ENCODE peak calls at places on chromosomes 13 and 19, in five cellular contexts. One of them, this sample, is unnamed.

GRCh38 chr19:44904426-44904994 is 1.1 kb upstream of the APOE start:
- DNase-seq in lung: no peak
- DNase-seq in hypothalamus: no peak
- DNase-seq in ascending aorta: no peak
- DNase-seq in stimulated activated CD4-positive, alpha-beta T cell treated with anti-CD3 and anti-CD28 coated beads, Interleukin-4, amount 100 ng/mL, for 1 hour: peak
- DNase-seq in this sample: no peak

GRCh38 chr19:2661615-2662014 is 40.9 kb downstream of the GNG7 start:
- DNase-seq in stimulated activated CD4-positive, alpha-beta T cell treated with anti-CD3 and anti-CD28 coated beads, Interleukin-4, amount 100 ng/mL, for 1 hour: no peak
- DNase-seq in hypothalamus: no peak
- DNase-seq in lung: no peak
- DNase-seq in ascending aorta: no peak
- DNase-seq in this sample: no peak

GRCh38 chr19:1987197-1988187 is 28.0 kb downstream of the BTBD2 start:
- DNase-seq in stimulated activated CD4-positive, alpha-beta T cell treated with anti-CD3 and anti-CD28 coated beads, Interleukin-4, amount 100 ng/mL, for 1 hour: no peak
- DNase-seq in hypothalamus: no peak
- DNase-seq in ascending aorta: no peak
- DNase-seq in lung: no peak
- DNase-seq in this sample: no peak

GRCh38 chr13:75913925-75914324 is 277.8 kb downstream of the LMO7 start:
- DNase-seq in lung: no peak
- DNase-seq in stimulated activated CD4-positive, alpha-beta T cell treated with anti-CD3 and anti-CD28 coated beads, Interleukin-4, amount 100 ng/mL, for 1 hour: no peak
- DNase-seq in ascending aorta: no peak
- DNase-seq in hypothalamus: no peak
- DNase-seq in this sample: no peak

GRCh38 chr19:5452594-5453565 is 2.3 kb upstream of the ZNRF4 start:
- DNase-seq in ascending aorta: no peak
- DNase-seq in lung: no peak
- DNase-seq in stimulated activated CD4-positive, alpha-beta T cell treated with anti-CD3 and anti-CD28 coated beads, Interleukin-4, amount 100 ng/mL, for 1 hour: no peak
- DNase-seq in hypothalamus: peak
- DNase-seq in this sample: no peak

GRCh38 chr13:109336730-109337129 is 449.7 kb downstream of the IRS2 start:
- DNase-seq in ascending aorta: no peak
- DNase-seq in stimulated activated CD4-positive, alpha-beta T cell treated with anti-CD3 and anti-CD28 coated beads, Interleukin-4, amount 100 ng/mL, for 1 hour: no peak
- DNase-seq in lung: no peak
- DNase-seq in hypothalamus: no peak
- DNase-seq in this sample: peak

GRCh38 chr19:2055871-2056809 is 5.1 kb upstream of the MKNK2 start:
- DNase-seq in lung: peak
- DNase-seq in stimulated activated CD4-positive, alpha-beta T cell treated with anti-CD3 and anti-CD28 coated beads, Interleukin-4, amount 100 ng/mL, for 1 hour: no peak
- DNase-seq in hypothalamus: no peak
- DNase-seq in ascending aorta: no peak
- DNase-seq in this sample: peak

GRCh38 chr13:49610176-49610575 is 18.1 kb upstream of the ARL11 start:
- DNase-seq in ascending aorta: no peak
- DNase-seq in lung: no peak
- DNase-seq in stimulated activated CD4-positive, alpha-beta T cell treated with anti-CD3 and anti-CD28 coated beads, Interleukin-4, amount 100 ng/mL, for 1 hour: no peak
- DNase-seq in hypothalamus: no peak
- DNase-seq in this sample: no peak

GRCh38 chr13:108018371-108018870 is 196.9 kb downstream of the LIG4 start:
- DNase-seq in lung: no peak
- DNase-seq in stimulated activated CD4-positive, alpha-beta T cell treated with anti-CD3 and anti-CD28 coated beads, Interleukin-4, amount 100 ng/mL, for 1 hour: no peak
- DNase-seq in hypothalamus: no peak
- DNase-seq in ascending aorta: no peak
- DNase-seq in this sample: no peak

GRCh38 chr13:40679586-40679985 is 13.1 kb upstream of the FOXO1 start:
- DNase-seq in lung: no peak
- DNase-seq in ascending aorta: no peak
- DNase-seq in hypothalamus: no peak
- DNase-seq in stimulated activated CD4-positive, alpha-beta T cell treated with anti-CD3 and anti-CD28 coated beads, Interleukin-4, amount 100 ng/mL, for 1 hour: no peak
- DNase-seq in this sample: no peak

GRCh38 chr13:44903596-44903995 is 85.7 kb downstream of the NUFIP1 start:
- DNase-seq in ascending aorta: peak
- DNase-seq in hypothalamus: no peak
- DNase-seq in stimulated activated CD4-positive, alpha-beta T cell treated with anti-CD3 and anti-CD28 coated beads, Interleukin-4, amount 100 ng/mL, for 1 hour: no peak
- DNase-seq in lung: peak
- DNase-seq in this sample: peak

GRCh38 chr13:49472186-49472585 is 23.6 kb upstream of the PHF11 start:
- DNase-seq in stimulated activated CD4-positive, alpha-beta T cell treated with anti-CD3 and anti-CD28 coated beads, Interleukin-4, amount 100 ng/mL, for 1 hour: no peak
- DNase-seq in lung: no peak
- DNase-seq in hypothalamus: no peak
- DNase-seq in ascending aorta: no peak
- DNase-seq in this sample: peak

GRCh38 chr13:51785592-51786424 is 18.2 kb downstream of the DHRS12 start:
- DNase-seq in hypothalamus: peak
- DNase-seq in lung: no peak
- DNase-seq in ascending aorta: no peak
- DNase-seq in stimulated activated CD4-positive, alpha-beta T cell treated with anti-CD3 and anti-CD28 coated beads, Interleukin-4, amount 100 ng/mL, for 1 hour: no peak
- DNase-seq in this sample: peak

GRCh38 chr19:28468701-28469459 is 744.1 kb downstream of the UQCRFS1 start:
- DNase-seq in stimulated activated CD4-positive, alpha-beta T cell treated with anti-CD3 and anti-CD28 coated beads, Interleukin-4, amount 100 ng/mL, for 1 hour: peak
- DNase-seq in ascending aorta: no peak
- DNase-seq in lung: no peak
- DNase-seq in hypothalamus: no peak
- DNase-seq in this sample: peak

GRCh38 chr19:53927745-53928144 is 18.7 kb downstream of the CACNG7 start:
- DNase-seq in ascending aorta: no peak
- DNase-seq in hypothalamus: no peak
- DNase-seq in lung: no peak
- DNase-seq in stimulated activated CD4-positive, alpha-beta T cell treated with anti-CD3 and anti-CD28 coated beads, Interleukin-4, amount 100 ng/mL, for 1 hour: peak
- DNase-seq in this sample: peak

GRCh38 chr13:48843630-48844380 is 131.9 kb upstream of the FNDC3A start:
- DNase-seq in hypothalamus: no peak
- DNase-seq in stimulated activated CD4-positive, alpha-beta T cell treated with anti-CD3 and anti-CD28 coated beads, Interleukin-4, amount 100 ng/mL, for 1 hour: no peak
- DNase-seq in lung: no peak
- DNase-seq in ascending aorta: no peak
- DNase-seq in this sample: no peak

GRCh38 chr13:103140001-103140671 is 73.9 kb upstream of the SLC10A2 start:
- DNase-seq in stimulated activated CD4-positive, alpha-beta T cell treated with anti-CD3 and anti-CD28 coated beads, Interleukin-4, amount 100 ng/mL, for 1 hour: no peak
- DNase-seq in lung: no peak
- DNase-seq in ascending aorta: no peak
- DNase-seq in hypothalamus: no peak
- DNase-seq in this sample: peak

GRCh38 chr19:47794526-47794925 is 9.8 kb downstream of the TPRX1 start:
- DNase-seq in ascending aorta: no peak
- DNase-seq in stimulated activated CD4-positive, alpha-beta T cell treated with anti-CD3 and anti-CD28 coated beads, Interleukin-4, amount 100 ng/mL, for 1 hour: no peak
- DNase-seq in hypothalamus: no peak
- DNase-seq in lung: no peak
- DNase-seq in this sample: no peak

GRCh38 chr19:38649305-38650179 is 2.1 kb downstream of the ACTN4 start:
- DNase-seq in lung: peak
- DNase-seq in hypothalamus: no peak
- DNase-seq in stimulated activated CD4-positive, alpha-beta T cell treated with anti-CD3 and anti-CD28 coated beads, Interleukin-4, amount 100 ng/mL, for 1 hour: no peak
- DNase-seq in ascending aorta: no peak
- DNase-seq in this sample: peak

GRCh38 chr19:14139944-14140343 is 3.6 kb upstream of the ASF1B start:
- DNase-seq in hypothalamus: no peak
- DNase-seq in ascending aorta: no peak
- DNase-seq in lung: no peak
- DNase-seq in stimulated activated CD4-positive, alpha-beta T cell treated with anti-CD3 and anti-CD28 coated beads, Interleukin-4, amount 100 ng/mL, for 1 hour: no peak
- DNase-seq in this sample: no peak

GRCh38 chr19:46296722-46297431 is at the start of gene HIF3A:
- DNase-seq in ascending aorta: peak
- DNase-seq in stimulated activated CD4-positive, alpha-beta T cell treated with anti-CD3 and anti-CD28 coated beads, Interleukin-4, amount 100 ng/mL, for 1 hour: no peak
- DNase-seq in lung: peak
- DNase-seq in hypothalamus: peak
- DNase-seq in this sample: peak

GRCh38 chr19:10004617-10005016 is 5.7 kb downstream of the COL5A3 start:
- DNase-seq in stimulated activated CD4-positive, alpha-beta T cell treated with anti-CD3 and anti-CD28 coated beads, Interleukin-4, amount 100 ng/mL, for 1 hour: no peak
- DNase-seq in ascending aorta: no peak
- DNase-seq in lung: no peak
- DNase-seq in hypothalamus: no peak
- DNase-seq in this sample: no peak

GRCh38 chr13:48542581-48543341 is 9.9 kb upstream of the RCBTB2 start:
- DNase-seq in lung: no peak
- DNase-seq in stimulated activated CD4-positive, alpha-beta T cell treated with anti-CD3 and anti-CD28 coated beads, Interleukin-4, amount 100 ng/mL, for 1 hour: no peak
- DNase-seq in hypothalamus: peak
- DNase-seq in ascending aorta: no peak
- DNase-seq in this sample: peak

GRCh38 chr13:113874579-113875428 is 10.9 kb upstream of the GAS6 start:
- DNase-seq in stimulated activated CD4-positive, alpha-beta T cell treated with anti-CD3 and anti-CD28 coated beads, Interleukin-4, amount 100 ng/mL, for 1 hour: no peak
- DNase-seq in ascending aorta: no peak
- DNase-seq in hypothalamus: no peak
- DNase-seq in lung: no peak
- DNase-seq in this sample: no peak

GRCh38 chr19:46480409-46480808 is 9.0 kb upstream of the PNMA8A start:
- DNase-seq in ascending aorta: no peak
- DNase-seq in lung: no peak
- DNase-seq in hypothalamus: no peak
- DNase-seq in stimulated activated CD4-positive, alpha-beta T cell treated with anti-CD3 and anti-CD28 coated beads, Interleukin-4, amount 100 ng/mL, for 1 hour: no peak
- DNase-seq in this sample: peak

GRCh38 chr13:93217701-93218100 is 8.9 kb upstream of the GPC6 start:
- DNase-seq in lung: no peak
- DNase-seq in stimulated activated CD4-positive, alpha-beta T cell treated with anti-CD3 and anti-CD28 coated beads, Interleukin-4, amount 100 ng/mL, for 1 hour: no peak
- DNase-seq in hypothalamus: no peak
- DNase-seq in ascending aorta: no peak
- DNase-seq in this sample: peak

GRCh38 chr19:53849237-53849676 is 18.4 kb upstream of the MYADM start:
- DNase-seq in lung: no peak
- DNase-seq in ascending aorta: no peak
- DNase-seq in hypothalamus: no peak
- DNase-seq in stimulated activated CD4-positive, alpha-beta T cell treated with anti-CD3 and anti-CD28 coated beads, Interleukin-4, amount 100 ng/mL, for 1 hour: no peak
- DNase-seq in this sample: no peak

GRCh38 chr19:3466630-3467029 is 13.7 kb downstream of the SMIM24 start:
- DNase-seq in lung: no peak
- DNase-seq in stimulated activated CD4-positive, alpha-beta T cell treated with anti-CD3 and anti-CD28 coated beads, Interleukin-4, amount 100 ng/mL, for 1 hour: no peak
- DNase-seq in hypothalamus: peak
- DNase-seq in ascending aorta: peak
- DNase-seq in this sample: no peak

GRCh38 chr19:2302319-2303208 is 5.4 kb downstream of the LINGO3 start:
- DNase-seq in ascending aorta: no peak
- DNase-seq in lung: no peak
- DNase-seq in hypothalamus: peak
- DNase-seq in stimulated activated CD4-positive, alpha-beta T cell treated with anti-CD3 and anti-CD28 coated beads, Interleukin-4, amount 100 ng/mL, for 1 hour: no peak
- DNase-seq in this sample: peak

GRCh38 chr13:114118086-114118762 is 14.2 kb downstream of the RASA3 start:
- DNase-seq in lung: no peak
- DNase-seq in stimulated activated CD4-positive, alpha-beta T cell treated with anti-CD3 and anti-CD28 coated beads, Interleukin-4, amount 100 ng/mL, for 1 hour: no peak
- DNase-seq in hypothalamus: no peak
- DNase-seq in ascending aorta: no peak
- DNase-seq in this sample: no peak

GRCh38 chr19:30106417-30107095 is 164.5 kb downstream of the URI1 start:
- DNase-seq in hypothalamus: no peak
- DNase-seq in lung: no peak
- DNase-seq in stimulated activated CD4-positive, alpha-beta T cell treated with anti-CD3 and anti-CD28 coated beads, Interleukin-4, amount 100 ng/mL, for 1 hour: no peak
- DNase-seq in ascending aorta: no peak
- DNase-seq in this sample: no peak

GRCh38 chr13:113121183-113121927 is 1.2 kb upstream of the F10 start:
- DNase-seq in hypothalamus: no peak
- DNase-seq in lung: no peak
- DNase-seq in ascending aorta: no peak
- DNase-seq in stimulated activated CD4-positive, alpha-beta T cell treated with anti-CD3 and anti-CD28 coated beads, Interleukin-4, amount 100 ng/mL, for 1 hour: no peak
- DNase-seq in this sample: no peak